ENCODE peak calls at places on chromosomes 4 and X, in six cellular contexts. One of them, this sample, is unnamed.

GRCh38 chrX:72258174-72258573 is 18.9 kb downstream of the RPS4X start:
- DNase-seq in ascending aorta: no peak
- DNase-seq in neural progenitor cell: no peak
- DNase-seq in left lung: no peak
- DNase-seq in fibroblast of pulmonary artery: peak
- DNase-seq in kidney epithelial cell: no peak
- DNase-seq in this sample: peak

GRCh38 chr4:4260185-4260751 is 12.2 kb upstream of the TMEM128 start:
- DNase-seq in ascending aorta: no peak
- DNase-seq in neural progenitor cell: no peak
- DNase-seq in left lung: no peak
- DNase-seq in fibroblast of pulmonary artery: peak
- DNase-seq in kidney epithelial cell: no peak
- DNase-seq in this sample: peak

GRCh38 chr4:178196751-178197150 is 754.5 kb upstream of the AGA start:
- DNase-seq in ascending aorta: no peak
- DNase-seq in neural progenitor cell: no peak
- DNase-seq in left lung: no peak
- DNase-seq in fibroblast of pulmonary artery: no peak
- DNase-seq in kidney epithelial cell: no peak
- DNase-seq in this sample: no peak

GRCh38 chrX:103063191-103063845 is 653 bp downstream of the BEX1 start:
- DNase-seq in ascending aorta: no peak
- DNase-seq in neural progenitor cell: peak
- DNase-seq in left lung: no peak
- DNase-seq in fibroblast of pulmonary artery: peak
- DNase-seq in kidney epithelial cell: no peak
- DNase-seq in this sample: peak

GRCh38 chr4:77777135-77777777 is 41.9 kb downstream of the CNOT6L start:
- DNase-seq in ascending aorta: no peak
- DNase-seq in neural progenitor cell: no peak
- DNase-seq in left lung: no peak
- DNase-seq in fibroblast of pulmonary artery: peak
- DNase-seq in kidney epithelial cell: no peak
- DNase-seq in this sample: peak

GRCh38 chr4:161817822-161818412 is 345.9 kb downstream of the FSTL5 start:
- DNase-seq in ascending aorta: no peak
- DNase-seq in neural progenitor cell: no peak
- DNase-seq in left lung: no peak
- DNase-seq in fibroblast of pulmonary artery: no peak
- DNase-seq in kidney epithelial cell: no peak
- DNase-seq in this sample: no peak

GRCh38 chrX:112670290-112670689 is 9.4 kb downstream of the LHFPL1 start:
- DNase-seq in ascending aorta: no peak
- DNase-seq in neural progenitor cell: no peak
- DNase-seq in left lung: no peak
- DNase-seq in fibroblast of pulmonary artery: no peak
- DNase-seq in kidney epithelial cell: no peak
- DNase-seq in this sample: no peak

GRCh38 chrX:45903781-45904201 is 641.4 kb downstream of the ZNF674 start:
- DNase-seq in ascending aorta: no peak
- DNase-seq in neural progenitor cell: peak
- DNase-seq in left lung: no peak
- DNase-seq in fibroblast of pulmonary artery: no peak
- DNase-seq in kidney epithelial cell: no peak
- DNase-seq in this sample: no peak

GRCh38 chr4:82744284-82744963 is 54.2 kb downstream of the SCD5 start:
- DNase-seq in ascending aorta: no peak
- DNase-seq in neural progenitor cell: no peak
- DNase-seq in left lung: no peak
- DNase-seq in fibroblast of pulmonary artery: no peak
- DNase-seq in kidney epithelial cell: peak
- DNase-seq in this sample: no peak

GRCh38 chr4:112170451-112170993 is 25.3 kb downstream of the FAM241A start:
- DNase-seq in ascending aorta: no peak
- DNase-seq in neural progenitor cell: no peak
- DNase-seq in left lung: no peak
- DNase-seq in fibroblast of pulmonary artery: peak
- DNase-seq in kidney epithelial cell: peak
- DNase-seq in this sample: peak

GRCh38 chrX:39852496-39852895 is 245.3 kb downstream of the BCOR start:
- DNase-seq in ascending aorta: no peak
- DNase-seq in neural progenitor cell: no peak
- DNase-seq in left lung: no peak
- DNase-seq in fibroblast of pulmonary artery: no peak
- DNase-seq in kidney epithelial cell: peak
- DNase-seq in this sample: no peak

GRCh38 chrX:39854772-39855747 is 242.7 kb downstream of the BCOR start:
- DNase-seq in ascending aorta: no peak
- DNase-seq in neural progenitor cell: no peak
- DNase-seq in left lung: no peak
- DNase-seq in fibroblast of pulmonary artery: no peak
- DNase-seq in kidney epithelial cell: no peak
- DNase-seq in this sample: no peak

GRCh38 chrX:39855748-39856129 is 242.0 kb downstream of the BCOR start:
- DNase-seq in ascending aorta: no peak
- DNase-seq in neural progenitor cell: no peak
- DNase-seq in left lung: no peak
- DNase-seq in fibroblast of pulmonary artery: no peak
- DNase-seq in kidney epithelial cell: no peak
- DNase-seq in this sample: peak

GRCh38 chrX:39850630-39851152 is 247.1 kb downstream of the BCOR start:
- DNase-seq in ascending aorta: no peak
- DNase-seq in neural progenitor cell: no peak
- DNase-seq in left lung: no peak
- DNase-seq in fibroblast of pulmonary artery: peak
- DNase-seq in kidney epithelial cell: no peak
- DNase-seq in this sample: peak

DNA sequence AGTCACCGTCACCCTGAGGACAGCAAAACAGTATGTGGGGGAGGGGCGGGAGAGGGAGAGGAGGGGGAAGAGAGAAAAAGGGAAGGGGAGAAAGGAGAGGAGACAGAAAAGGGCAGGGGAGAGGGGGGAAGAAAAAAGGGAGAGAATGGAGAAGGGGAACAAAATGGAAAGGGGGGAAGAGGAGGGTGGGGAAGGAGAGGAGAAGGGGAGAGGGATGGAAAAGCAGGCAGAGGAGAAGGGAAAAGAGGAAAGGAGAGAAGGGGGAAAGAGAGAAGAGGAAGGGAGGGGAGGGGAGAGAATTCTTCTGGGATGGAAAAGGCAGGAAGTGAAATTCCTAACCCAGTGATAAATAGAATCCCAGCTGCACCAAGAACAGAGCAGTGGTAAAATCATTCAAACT is 244.3 kb downstream of the BCOR start:
- DNase-seq in ascending aorta: no peak
- DNase-seq in neural progenitor cell: no peak
- DNase-seq in left lung: no peak
- DNase-seq in fibroblast of pulmonary artery: no peak
- DNase-seq in kidney epithelial cell: no peak
- DNase-seq in this sample: no peak
- H3K4me3 ChIP-seq in ascending aorta: no peak
- H3K4me3 ChIP-seq in neural progenitor cell: no peak
- H3K4me3 ChIP-seq in left lung: no peak
- H3K4me3 ChIP-seq in fibroblast of pulmonary artery: no peak
- H3K4me3 ChIP-seq in kidney epithelial cell: no peak
- H3K4me3 ChIP-seq in this sample: no peak

GRCh38 chr4:42282081-42282901 is 115.0 kb upstream of the SHISA3 start:
- DNase-seq in ascending aorta: no peak
- DNase-seq in neural progenitor cell: peak
- DNase-seq in left lung: no peak
- DNase-seq in fibroblast of pulmonary artery: peak
- DNase-seq in kidney epithelial cell: peak
- DNase-seq in this sample: peak

GRCh38 chr4:42277291-42277690 is 120.0 kb upstream of the SHISA3 start:
- DNase-seq in ascending aorta: no peak
- DNase-seq in neural progenitor cell: no peak
- DNase-seq in left lung: no peak
- DNase-seq in fibroblast of pulmonary artery: no peak
- DNase-seq in kidney epithelial cell: no peak
- DNase-seq in this sample: peak

GRCh38 chr4:42278709-42279324 is 118.5 kb upstream of the SHISA3 start:
- DNase-seq in ascending aorta: no peak
- DNase-seq in neural progenitor cell: no peak
- DNase-seq in left lung: no peak
- DNase-seq in fibroblast of pulmonary artery: no peak
- DNase-seq in kidney epithelial cell: no peak
- DNase-seq in this sample: no peak

GRCh38 chr4:42281324-42282020 is 115.8 kb upstream of the SHISA3 start:
- DNase-seq in ascending aorta: no peak
- DNase-seq in neural progenitor cell: no peak
- DNase-seq in left lung: no peak
- DNase-seq in fibroblast of pulmonary artery: no peak
- DNase-seq in kidney epithelial cell: no peak
- DNase-seq in this sample: peak

DNA sequence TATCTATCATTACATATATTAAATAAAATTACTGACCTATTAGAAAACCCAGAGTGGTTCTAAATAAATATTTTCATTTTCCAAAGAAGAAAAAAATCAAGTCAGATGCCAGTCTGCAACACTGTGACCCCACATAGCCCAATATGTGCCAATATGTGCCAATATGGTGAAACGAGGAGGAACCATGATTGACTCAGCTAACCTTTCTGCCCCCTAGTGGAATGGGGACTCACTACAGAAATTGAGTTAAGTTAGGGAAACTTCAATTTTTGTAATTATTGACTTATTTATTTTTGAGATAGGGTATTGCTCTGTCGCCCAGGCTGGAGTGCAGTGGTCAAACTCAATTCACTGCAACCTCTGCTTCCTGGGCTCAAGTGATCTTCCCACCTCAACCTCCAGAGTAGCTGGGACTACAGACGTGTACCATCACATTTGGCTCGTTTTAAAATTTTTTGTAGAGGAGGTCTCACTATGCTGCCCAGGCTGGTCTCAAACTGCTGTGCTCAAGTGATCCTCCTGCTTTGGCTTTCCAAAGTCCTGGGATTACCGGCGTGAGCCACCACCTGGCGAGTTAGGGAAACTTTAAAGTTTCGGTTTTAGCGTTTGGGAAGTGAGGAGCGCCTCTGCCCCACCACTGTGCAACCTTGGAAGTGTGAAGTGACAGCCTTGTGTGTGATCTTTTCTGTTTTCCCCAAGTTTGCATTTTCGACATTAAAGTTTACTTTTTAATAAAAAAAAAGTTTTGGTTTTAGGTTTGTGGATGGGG is 116.8 kb upstream of the SHISA3 start:
- DNase-seq in ascending aorta: no peak
- DNase-seq in neural progenitor cell: peak
- DNase-seq in left lung: no peak
- DNase-seq in fibroblast of pulmonary artery: peak
- DNase-seq in kidney epithelial cell: no peak
- DNase-seq in this sample: peak
- TF ChIP-seq CTCF in ascending aorta: no peak
- TF ChIP-seq CTCF in neural progenitor cell: peak
- TF ChIP-seq CTCF in left lung: peak
- TF ChIP-seq CTCF in fibroblast of pulmonary artery: peak
- TF ChIP-seq CTCF in kidney epithelial cell: peak
- TF ChIP-seq CTCF in this sample: peak

DNA sequence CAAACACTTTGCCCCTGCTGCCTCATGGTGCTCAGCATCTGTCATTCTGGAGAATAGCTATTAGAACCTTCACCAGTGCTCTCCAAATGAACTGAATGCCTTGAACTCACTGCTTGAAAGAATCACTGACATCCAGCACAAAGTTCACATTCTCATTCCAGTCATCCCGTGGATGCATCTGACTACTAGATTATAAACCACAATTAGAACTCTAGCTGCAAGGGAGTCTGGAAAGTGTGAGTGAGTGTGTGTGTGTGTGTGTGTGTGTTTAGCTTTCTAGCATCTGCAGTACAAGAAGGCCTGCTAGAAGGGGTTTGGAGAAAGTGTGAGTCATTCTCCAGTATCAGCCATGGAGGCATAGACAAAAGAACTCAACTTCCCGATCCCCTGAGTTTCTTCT is 71.3 kb upstream of the DYNLT3 start:
- DNase-seq in ascending aorta: no peak
- DNase-seq in neural progenitor cell: no peak
- DNase-seq in left lung: no peak
- DNase-seq in fibroblast of pulmonary artery: no peak
- DNase-seq in kidney epithelial cell: no peak
- DNase-seq in this sample: no peak
- H3K4me3 ChIP-seq in ascending aorta: no peak
- H3K4me3 ChIP-seq in neural progenitor cell: no peak
- H3K4me3 ChIP-seq in left lung: no peak
- H3K4me3 ChIP-seq in fibroblast of pulmonary artery: no peak
- H3K4me3 ChIP-seq in kidney epithelial cell: no peak
- H3K4me3 ChIP-seq in this sample: no peak

DNA sequence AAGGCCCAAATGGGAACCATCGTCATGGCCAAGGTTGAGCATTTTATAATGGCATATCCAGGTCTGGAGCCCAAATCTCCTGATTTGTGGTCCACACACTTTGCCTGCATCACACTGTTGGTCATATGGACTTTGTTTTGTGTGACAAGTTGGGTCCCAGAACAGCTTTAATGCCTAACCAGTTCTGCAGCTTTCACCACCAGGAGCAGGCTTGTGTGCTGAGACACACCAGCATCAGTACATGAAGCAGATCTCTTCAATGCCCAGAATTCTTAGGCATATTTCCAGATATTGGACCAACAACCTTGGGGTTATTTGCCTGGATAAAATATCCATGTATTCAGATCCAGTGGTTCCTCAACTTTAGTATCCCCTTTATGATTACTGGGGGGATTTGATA is 371.3 kb downstream of the FBXW7 start:
- DNase-seq in ascending aorta: no peak
- DNase-seq in neural progenitor cell: no peak
- DNase-seq in left lung: no peak
- DNase-seq in fibroblast of pulmonary artery: no peak
- DNase-seq in kidney epithelial cell: no peak
- DNase-seq in this sample: no peak
- TF ChIP-seq CTCF in ascending aorta: no peak
- TF ChIP-seq CTCF in neural progenitor cell: no peak
- TF ChIP-seq CTCF in left lung: no peak
- TF ChIP-seq CTCF in fibroblast of pulmonary artery: no peak
- TF ChIP-seq CTCF in kidney epithelial cell: no peak
- TF ChIP-seq CTCF in this sample: no peak

DNA sequence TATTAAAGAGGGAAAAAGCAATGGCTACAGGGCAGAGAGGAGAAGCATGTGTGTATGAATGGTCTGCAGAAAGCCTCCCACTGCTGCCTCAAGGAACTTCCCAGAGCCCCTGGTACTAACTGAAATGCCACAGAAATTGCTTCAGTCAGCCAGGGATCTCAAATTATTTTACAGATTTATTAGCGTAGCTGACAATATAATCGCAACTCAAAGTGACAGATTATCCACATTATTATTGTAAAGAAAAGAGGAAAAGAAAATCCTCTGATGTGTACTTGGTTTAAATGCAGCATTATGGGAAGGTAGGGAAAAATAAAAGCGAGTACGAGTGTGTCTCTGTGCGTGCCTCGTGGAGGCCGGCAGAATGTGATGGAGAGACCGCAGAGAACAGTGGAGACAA is 202.7 kb downstream of the DCLK2 start:
- DNase-seq in ascending aorta: no peak
- DNase-seq in neural progenitor cell: no peak
- DNase-seq in left lung: no peak
- DNase-seq in fibroblast of pulmonary artery: no peak
- DNase-seq in kidney epithelial cell: no peak
- DNase-seq in this sample: no peak
- H3K4me3 ChIP-seq in ascending aorta: no peak
- H3K4me3 ChIP-seq in neural progenitor cell: no peak
- H3K4me3 ChIP-seq in left lung: no peak
- H3K4me3 ChIP-seq in fibroblast of pulmonary artery: no peak
- H3K4me3 ChIP-seq in kidney epithelial cell: no peak
- H3K4me3 ChIP-seq in this sample: no peak

GRCh38 chrX:19544693-19545305 is 29.5 kb upstream of the MAP3K15 start:
- DNase-seq in ascending aorta: no peak
- DNase-seq in neural progenitor cell: peak
- DNase-seq in left lung: no peak
- DNase-seq in fibroblast of pulmonary artery: peak
- DNase-seq in kidney epithelial cell: no peak
- DNase-seq in this sample: peak
- TF ChIP-seq CTCF in ascending aorta: peak
- TF ChIP-seq CTCF in neural progenitor cell: peak
- TF ChIP-seq CTCF in left lung: peak
- TF ChIP-seq CTCF in fibroblast of pulmonary artery: peak
- TF ChIP-seq CTCF in kidney epithelial cell: peak
- TF ChIP-seq CTCF in this sample: peak

This sample was measured in fibroblast of mammary gland.